ENCODE peak calls at places on chromosomes 7 and 10, in nine cellular contexts. J, N, V, K, C, E, U, O and M are unnamed samples. For H3K4me1 and H3K27me3, the result is how much of the 10 kb centered on the place peaks cover.

GRCh38 chr10:48470893-48471805 is 133.7 kb downstream of the ARHGAP22 start:
- DNase-seq in J (no peak), N (no peak), V (peak), K (no peak), C (no peak), E (no peak), U (peak), O (no peak), M (no peak)

GRCh38 chr10:113434315-113434714 is 118.5 kb upstream of the HABP2 start:
- DNase-seq in J (no peak), N (no peak), V (no peak), K (no peak), C (no peak), E (no peak), U (no peak), O (no peak), M (no peak)

GRCh38 chr7:108048422-108048821 is 45.5 kb upstream of the LAMB1 start:
- DNase-seq in J (no peak), N (no peak), V (no peak), K (no peak), C (no peak), E (no peak), U (no peak), O (no peak), M (no peak)

GRCh38 chr7:93036807-93037206 is 81.0 kb downstream of the SAMD9 start:
- DNase-seq in J (no peak), N (no peak), V (no peak), K (no peak), C (no peak), E (no peak), U (no peak), O (no peak), M (no peak)

GRCh38 chr7:6294839-6295238 is 22.4 kb upstream of the CYTH3 start:
- DNase-seq in J (no peak), N (no peak), V (no peak), K (no peak), C (no peak), E (no peak), U (no peak), O (no peak), M (peak)

GRCh38 chr10:92750788-92751533 is 61.2 kb downstream of the HHEX start:
- DNase-seq in J (no peak), N (no peak), V (no peak), K (no peak), C (no peak), E (no peak), U (no peak), O (no peak), M (no peak)

GRCh38 chr7:148747274-148747673 is 48.6 kb downstream of the CUL1 start:
- DNase-seq in J (no peak), N (no peak), V (no peak), K (no peak), C (peak), E (peak), U (no peak), O (peak), M (no peak)

GRCh38 chr10:5987747-5988146 is 10.4 kb upstream of the IL15RA start:
- DNase-seq in J (no peak), N (no peak), V (no peak), K (peak), C (no peak), E (no peak), U (no peak), O (no peak), M (no peak)

GRCh38 chr10:30986027-30986672 is 45.5 kb downstream of the ZNF438 start:
- DNase-seq in J (no peak), N (no peak), V (no peak), K (no peak), C (no peak), E (no peak), U (no peak), O (no peak), M (no peak)

GRCh38 chr10:70656489-70656888 is 15.8 kb upstream of the ADAMTS14 start:
- DNase-seq in J (no peak), N (no peak), V (no peak), K (no peak), C (peak), E (no peak), U (peak), O (no peak), M (no peak)

GRCh38 chr7:39565538-39565937 is 666 bp upstream of the YAE1 start:
- DNase-seq in J (no peak), N (no peak), V (no peak), K (no peak), C (peak), E (no peak), U (no peak), O (no peak), M (no peak)

GRCh38 chr10:11204355-11204879 is 186.7 kb downstream of the CELF2 start:
- DNase-seq in J (no peak), N (no peak), V (no peak), K (no peak), C (no peak), E (no peak), U (no peak), O (peak), M (no peak)

GRCh38 chr10:88743999-88744398 is 15.8 kb upstream of the LIPN start:
- DNase-seq in J (no peak), N (no peak), V (no peak), K (no peak), C (no peak), E (no peak), U (no peak), O (peak), M (no peak)

GRCh38 chr7:27163776-27164380 is 1.5 kb downstream of the HOXA9 start:
- DNase-seq in J (no peak), N (no peak), V (no peak), K (peak), C (no peak), E (no peak), U (no peak), O (no peak), M (no peak)

GRCh38 chr10:29370092-29370611 is 81.3 kb downstream of the LYZL1 start:
- DNase-seq in J (no peak), N (no peak), V (no peak), K (no peak), C (no peak), E (no peak), U (no peak), O (no peak), M (no peak)

GRCh38 chr10:120475844-120476791 is 19.1 kb downstream of the PLPP4 start:
- DNase-seq in J (no peak), N (peak), V (no peak), K (no peak), C (no peak), E (no peak), U (no peak), O (no peak), M (no peak)

GRCh38 chr7:47681241-47681810 is 99.4 kb upstream of the TNS3 start:
- DNase-seq in J (no peak), N (no peak), V (no peak), K (no peak), C (no peak), E (no peak), U (no peak), O (peak), M (no peak)

GRCh38 chr7:139852482-139852845 is 23.4 kb downstream of the TBXAS1 start:
- DNase-seq in J (no peak), N (no peak), V (no peak), K (no peak), C (no peak), E (no peak), U (no peak), O (no peak), M (no peak)

GRCh38 chr7:155066417-155066950 is 3.6 kb upstream of the HTR5A start:
- DNase-seq in J (no peak), N (no peak), V (no peak), K (no peak), C (no peak), E (no peak), U (no peak), O (peak), M (no peak)

GRCh38 chr10:24518981-24519597 is 204.6 kb downstream of the ARHGAP21 start:
- DNase-seq in J (peak), N (peak), V (no peak), K (peak), C (peak), E (peak), U (no peak), O (peak), M (peak)

GRCh38 chr7:150368884-150369739 is 490 bp downstream of the REPIN1 start:
- DNase-seq in J (peak), N (peak), V (peak), K (peak), C (peak), E (peak), U (no peak), O (peak), M (peak)

GRCh38 chr7:29915481-29916215 is 74.0 kb downstream of the SCRN1 start:
- DNase-seq in J (no peak), N (no peak), V (no peak), K (no peak), C (no peak), E (peak), U (no peak), O (no peak), M (no peak)

GRCh38 chr7:112765105-112765504 is 25.1 kb downstream of the TMEM168 start:
- DNase-seq in J (no peak), N (no peak), V (no peak), K (no peak), C (no peak), E (no peak), U (no peak), O (no peak), M (no peak)

GRCh38 chr10:78053201-78053868 is 19.7 kb downstream of the RPS24 start:
- DNase-seq in J (no peak), N (no peak), V (no peak), K (no peak), C (no peak), E (no peak), U (no peak), O (no peak), M (no peak)

GRCh38 chr10:98033515-98033914 is 3.1 kb upstream of the CRTAC1 start:
- DNase-seq in J (no peak), N (no peak), V (no peak), K (no peak), C (no peak), E (no peak), U (no peak), O (no peak), M (no peak)

GRCh38 chr7:37342665-37343471 is 105.8 kb downstream of the ELMO1 start:
- DNase-seq in J (peak), N (peak), V (peak), K (no peak), C (no peak), E (no peak), U (no peak), O (no peak), M (no peak)

GRCh38 chr10:75202321-75203096 is 8.1 kb upstream of the VDAC2 start:
- DNase-seq in J (peak), N (peak), V (no peak), K (peak), C (peak), E (no peak), U (no peak), O (no peak), M (no peak)

GRCh38 chr10:30718877-30719268 is 89.3 kb upstream of the LYZL2 start:
- DNase-seq in J (no peak), N (no peak), V (no peak), K (no peak), C (no peak), E (no peak), U (no peak), O (no peak), M (no peak)

GRCh38 chr7:45387837-45388236 is 186.3 kb upstream of the ADCY1 start:
- DNase-seq in J (no peak), N (no peak), V (no peak), K (no peak), C (no peak), E (no peak), U (no peak), O (no peak), M (no peak)

GRCh38 chr7:150450491-150450992 is at the start of gene GIMAP8:
- DNase-seq in J (peak), N (peak), V (peak), K (peak), C (no peak), E (no peak), U (no peak), O (peak), M (no peak)

GRCh38 chr10:131681656-131682055 is 219.2 kb upstream of the PPP2R2D start:
- DNase-seq in J (no peak), N (no peak), V (no peak), K (no peak), C (no peak), E (no peak), U (no peak), O (no peak), M (no peak)

GRCh38 chr10:124997791-124998623 is 56.1 kb downstream of the ZRANB1 start:
- DNase-seq in J (peak), N (peak), V (no peak), K (peak), C (no peak), E (no peak), U (peak), O (no peak), M (no peak)

GRCh38 chr7:7428806-7429205 is 106.9 kb downstream of the COL28A1 start:
- DNase-seq in J (no peak), N (no peak), V (no peak), K (no peak), C (no peak), E (no peak), U (no peak), O (no peak), M (no peak)

DNA sequence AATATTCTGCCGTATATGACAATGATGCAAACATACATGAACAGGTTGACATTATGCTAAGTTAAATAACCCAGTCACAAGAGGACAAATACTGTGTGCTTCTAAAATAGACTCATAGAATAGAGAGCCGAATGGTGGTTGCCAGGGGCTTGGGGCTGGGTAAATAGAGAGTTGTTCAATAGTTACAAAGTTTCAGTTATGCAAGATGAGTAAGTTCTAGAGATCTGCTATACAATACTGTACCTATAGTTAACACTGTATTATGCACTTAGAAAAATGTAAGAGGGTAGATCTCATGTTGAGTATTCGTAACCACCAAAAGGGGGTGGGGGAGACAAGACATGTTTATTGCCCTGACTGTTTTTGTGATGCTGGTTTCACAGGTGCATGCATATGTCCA is 77.1 kb upstream of the GNAI1 start:
- DNase-seq in J (no peak), N (no peak), V (no peak), K (no peak), C (no peak), E (no peak), U (no peak), O (no peak), M (no peak)
- H3K4me1 ChIP-seq in J (under half), N (under half), V (under half), K (under half), C (under half), E (under half), U (under half), O (under half), M (under half)

GRCh38 chr7:1368150-1368681 is 91.1 kb downstream of the MICALL2 start:
- DNase-seq in J (no peak), N (no peak), V (no peak), K (no peak), C (no peak), E (peak), U (no peak), O (no peak), M (no peak)
- H3K27me3 ChIP-seq in J (half or more), N (half or more), V (under half), K (half or more), C (under half), E (under half), U (half or more), O (under half), M (half or more)

DNA sequence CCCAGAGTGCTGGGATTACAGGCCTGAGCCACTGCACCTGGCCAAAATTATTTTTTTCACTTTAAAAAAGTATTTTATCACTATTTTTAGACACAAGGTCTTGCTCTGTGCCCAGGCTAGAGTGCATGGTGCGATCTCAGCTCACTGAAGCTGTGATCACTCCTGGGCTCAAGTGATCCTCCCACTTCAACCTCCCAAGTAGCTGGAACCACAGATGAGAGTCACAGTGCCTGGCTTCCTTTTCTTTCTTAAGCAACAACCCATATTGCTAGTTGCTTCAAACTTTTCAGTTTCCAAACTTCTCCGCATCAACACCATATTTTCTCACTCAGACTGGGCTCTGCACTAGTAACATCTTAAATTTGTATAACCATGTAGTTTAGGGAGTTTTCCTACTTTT is 9.5 kb upstream of the SMC3 start:
- DNase-seq in J (no peak), N (no peak), V (no peak), K (no peak), C (no peak), E (no peak), U (no peak), O (no peak), M (no peak)
- TF ChIP-seq CTCF in J (no peak), N (no peak), V (no peak), K (no peak), C (no peak), E (no peak), U (no peak), O (no peak), M (no peak)

GRCh38 chr7:135573541-135573940 is 15.8 kb downstream of the NUP205 start:
- DNase-seq in J (no peak), N (no peak), V (no peak), K (no peak), C (no peak), E (no peak), U (no peak), O (no peak), M (no peak)
- H3K4me1 ChIP-seq in J (under half), N (under half), V (under half), K (under half), C (under half), E (under half), U (under half), O (under half), M (under half)

DNA sequence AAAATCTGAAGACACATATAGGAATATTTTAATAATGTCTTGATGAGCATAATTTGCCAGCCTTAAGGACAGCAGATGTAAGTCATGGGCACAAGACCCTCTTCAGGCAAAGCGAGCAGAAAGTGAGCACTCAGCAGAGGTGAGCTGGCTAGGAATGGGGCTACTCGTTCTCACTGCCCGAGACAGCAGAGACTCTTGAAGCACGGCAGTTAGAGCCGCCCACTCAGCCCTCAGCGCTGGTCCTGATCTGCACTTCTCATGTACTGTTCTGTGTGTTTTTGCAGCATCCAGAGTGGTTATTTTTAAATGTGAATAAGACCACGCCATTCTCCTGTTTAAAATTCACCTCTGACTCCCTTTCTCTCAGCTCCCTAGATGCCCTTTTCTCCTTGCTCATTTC is 65.3 kb downstream of the GFRA1 start:
- DNase-seq in J (no peak), N (no peak), V (no peak), K (no peak), C (no peak), E (no peak), U (no peak), O (no peak), M (no peak)
- H3K27me3 ChIP-seq in J (under half), N (under half), V (under half), K (under half), C (under half), E (under half), U (under half), O (under half), M (under half)

GRCh38 chr7:127304087-127304486 is 51.3 kb upstream of the GRM8 start:
- DNase-seq in J (no peak), N (no peak), V (no peak), K (no peak), C (no peak), E (no peak), U (no peak), O (peak), M (no peak)
- TF ChIP-seq CTCF in J (no peak), N (no peak), V (no peak), K (no peak), C (no peak), E (no peak), U (no peak), O (no peak), M (no peak)